ENCODE peak calls at places on chromosomes 2 and 18, in five cellular contexts. One of them, this sample, is unnamed.

GRCh38 chr2:172513935-172514586 is 41.8 kb upstream of the PDK1 start:
- DNase-seq in NCI-H2029: no peak
- DNase-seq in IMR-90: no peak
- DNase-seq in SK-MEL-5: no peak
- DNase-seq in HuH-7: no peak
- DNase-seq in this sample: no peak

GRCh38 chr2:201949036-201950012 is 84.3 kb upstream of the FZD7 start:
- DNase-seq in NCI-H2029: no peak
- DNase-seq in IMR-90: peak
- DNase-seq in SK-MEL-5: no peak
- DNase-seq in HuH-7: no peak
- DNase-seq in this sample: no peak

GRCh38 chr2:45259547-45260160 is 250.4 kb upstream of the SIX2 start:
- DNase-seq in NCI-H2029: no peak
- DNase-seq in IMR-90: no peak
- DNase-seq in SK-MEL-5: no peak
- DNase-seq in HuH-7: no peak
- DNase-seq in this sample: no peak

GRCh38 chr2:200104015-200104414 is 148.6 kb downstream of the MAIP1 start:
- DNase-seq in NCI-H2029: no peak
- DNase-seq in IMR-90: peak
- DNase-seq in SK-MEL-5: no peak
- DNase-seq in HuH-7: no peak
- DNase-seq in this sample: no peak

GRCh38 chr18:42192251-42193248 is 237.5 kb downstream of the PIK3C3 start:
- DNase-seq in NCI-H2029: no peak
- DNase-seq in IMR-90: no peak
- DNase-seq in SK-MEL-5: peak
- DNase-seq in HuH-7: no peak
- DNase-seq in this sample: no peak

GRCh38 chr2:158493458-158493857 is 36.7 kb downstream of the PKP4 start:
- DNase-seq in NCI-H2029: peak
- DNase-seq in IMR-90: peak
- DNase-seq in SK-MEL-5: no peak
- DNase-seq in HuH-7: no peak
- DNase-seq in this sample: no peak

GRCh38 chr18:11309172-11309571 is 159.8 kb upstream of the PIEZO2 start:
- DNase-seq in NCI-H2029: no peak
- DNase-seq in IMR-90: no peak
- DNase-seq in SK-MEL-5: peak
- DNase-seq in HuH-7: no peak
- DNase-seq in this sample: no peak

GRCh38 chr18:30999186-30999585 is 43.4 kb downstream of the DSC3 start:
- DNase-seq in NCI-H2029: no peak
- DNase-seq in IMR-90: no peak
- DNase-seq in SK-MEL-5: peak
- DNase-seq in HuH-7: no peak
- DNase-seq in this sample: no peak

GRCh38 chr2:170817999-170818293 is 1.3 kb downstream of the GAD1 start:
- DNase-seq in NCI-H2029: no peak
- DNase-seq in IMR-90: no peak
- DNase-seq in SK-MEL-5: no peak
- DNase-seq in HuH-7: no peak
- DNase-seq in this sample: no peak

GRCh38 chr2:238518127-238518827 is 91.5 kb downstream of the ASB1 start:
- DNase-seq in NCI-H2029: no peak
- DNase-seq in IMR-90: peak
- DNase-seq in SK-MEL-5: no peak
- DNase-seq in HuH-7: no peak
- DNase-seq in this sample: no peak

GRCh38 chr2:237896507-237896892 is 37.1 kb downstream of the RAMP1 start:
- DNase-seq in NCI-H2029: no peak
- DNase-seq in IMR-90: peak
- DNase-seq in SK-MEL-5: no peak
- DNase-seq in HuH-7: no peak
- DNase-seq in this sample: no peak

GRCh38 chr18:9091066-9091476 is 11.4 kb upstream of the NDUFV2 start:
- DNase-seq in NCI-H2029: no peak
- DNase-seq in IMR-90: no peak
- DNase-seq in SK-MEL-5: no peak
- DNase-seq in HuH-7: no peak
- DNase-seq in this sample: no peak

GRCh38 chr2:16620590-16620989 is 45.0 kb downstream of the CYRIA start:
- DNase-seq in NCI-H2029: no peak
- DNase-seq in IMR-90: no peak
- DNase-seq in SK-MEL-5: no peak
- DNase-seq in HuH-7: no peak
- DNase-seq in this sample: no peak

GRCh38 chr2:231642631-231643493 is 50.2 kb downstream of the TEX44 start:
- DNase-seq in NCI-H2029: no peak
- DNase-seq in IMR-90: peak
- DNase-seq in SK-MEL-5: peak
- DNase-seq in HuH-7: peak
- DNase-seq in this sample: peak

GRCh38 chr18:31513189-31513907 is 15.4 kb downstream of the DSG2 start:
- DNase-seq in NCI-H2029: no peak
- DNase-seq in IMR-90: peak
- DNase-seq in SK-MEL-5: peak
- DNase-seq in HuH-7: no peak
- DNase-seq in this sample: no peak

GRCh38 chr2:176419591-176420071 is 150.4 kb downstream of the MTX2 start:
- DNase-seq in NCI-H2029: no peak
- DNase-seq in IMR-90: peak
- DNase-seq in SK-MEL-5: no peak
- DNase-seq in HuH-7: no peak
- DNase-seq in this sample: no peak

GRCh38 chr18:50240083-50240563 is 26.2 kb downstream of the CFAP53 start:
- DNase-seq in NCI-H2029: no peak
- DNase-seq in IMR-90: no peak
- DNase-seq in SK-MEL-5: no peak
- DNase-seq in HuH-7: no peak
- DNase-seq in this sample: no peak

GRCh38 chr18:8011906-8012305 is 444.8 kb downstream of the PTPRM start:
- DNase-seq in NCI-H2029: no peak
- DNase-seq in IMR-90: no peak
- DNase-seq in SK-MEL-5: peak
- DNase-seq in HuH-7: no peak
- DNase-seq in this sample: no peak

GRCh38 chr2:232523682-232524597 is 2.0 kb upstream of the CHRND start:
- DNase-seq in NCI-H2029: no peak
- DNase-seq in IMR-90: peak
- DNase-seq in SK-MEL-5: peak
- DNase-seq in HuH-7: peak
- DNase-seq in this sample: no peak

GRCh38 chr2:135140606-135141005 is 88.5 kb downstream of the RAB3GAP1 start:
- DNase-seq in NCI-H2029: no peak
- DNase-seq in IMR-90: no peak
- DNase-seq in SK-MEL-5: no peak
- DNase-seq in HuH-7: no peak
- DNase-seq in this sample: no peak

GRCh38 chr18:79404567-79404910 is 8.8 kb downstream of the NFATC1 start:
- DNase-seq in NCI-H2029: no peak
- DNase-seq in IMR-90: no peak
- DNase-seq in SK-MEL-5: no peak
- DNase-seq in HuH-7: no peak
- DNase-seq in this sample: peak

This sample was measured in gastrocnemius medialis.